ENCODE peak calls at places on chromosomes 16 and 17, in four cellular contexts. G is psoas muscle, J is ascending aorta, V is HEK293T. M is an unnamed sample.

GRCh38 chr17:40320771-40321501 is 12.0 kb downstream of the RARA start:
- DNase-seq in G (peak), J (peak), V (no peak), M (peak)

GRCh38 chr17:81366648-81367047 is 28.6 kb upstream of the BAHCC1 start:
- DNase-seq in G (no peak), J (no peak), V (no peak), M (no peak)

GRCh38 chr17:82795615-82796014 is 43.8 kb downstream of the TBCD start:
- DNase-seq in G (no peak), J (no peak), V (no peak), M (no peak)

GRCh38 chr16:734981-735881 is 5.6 kb downstream of the CIAO3 start:
- DNase-seq in G (no peak), J (no peak), V (no peak), M (no peak)

GRCh38 chr16:72565137-72565536 is 393.2 kb upstream of the PMFBP1 start:
- DNase-seq in G (no peak), J (no peak), V (no peak), M (no peak)

GRCh38 chr16:35735403-35736251 is 2276.2 kb downstream of the TP53TG3F start:
- DNase-seq in G (no peak), J (peak), V (no peak), M (no peak)

GRCh38 chr16:85835956-85836705 is 36.6 kb downstream of the COX4I1 start:
- DNase-seq in G (no peak), J (no peak), V (no peak), M (no peak)

GRCh38 chr16:85447657-85448313 is 165.3 kb upstream of the GSE1 start:
- DNase-seq in G (no peak), J (no peak), V (no peak), M (no peak)

GRCh38 chr16:4648917-4649316 is 24.3 kb downstream of the MGRN1 start:
- DNase-seq in G (no peak), J (no peak), V (no peak), M (no peak)

GRCh38 chr16:70267516-70267915 is 15.8 kb upstream of the EXOSC6 start:
- DNase-seq in G (peak), J (no peak), V (peak), M (no peak)

GRCh38 chr16:3836641-3837040 is 43.9 kb downstream of the CREBBP start:
- DNase-seq in G (no peak), J (no peak), V (no peak), M (no peak)

GRCh38 chr17:77857613-77858012 is 100.9 kb upstream of the TNRC6C start:
- DNase-seq in G (no peak), J (no peak), V (no peak), M (peak)

GRCh38 chr16:88688013-88688778 is 1.9 kb upstream of the SNAI3 start:
- DNase-seq in G (no peak), J (no peak), V (no peak), M (no peak)

GRCh38 chr17:21318439-21318838 is 33.9 kb downstream of the MAP2K3 start:
- DNase-seq in G (peak), J (peak), V (no peak), M (no peak)

GRCh38 chr16:8863594-8864424 is 5.0 kb downstream of the CARHSP1 start:
- DNase-seq in G (peak), J (no peak), V (no peak), M (no peak)

GRCh38 chr16:2494616-2495015 is 19.1 kb upstream of the ATP6V0C start:
- DNase-seq in G (no peak), J (no peak), V (no peak), M (no peak)

GRCh38 chr16:47037396-47037745 is 63.9 kb upstream of the DNAJA2 start:
- DNase-seq in G (no peak), J (no peak), V (peak), M (no peak)

GRCh38 chr17:64196626-64197025 is 66.4 kb downstream of the TEX2 start:
- DNase-seq in G (no peak), J (no peak), V (no peak), M (no peak)

GRCh38 chr16:30112197-30113030 is 923 bp downstream of the GDPD3 start:
- DNase-seq in G (peak), J (peak), V (peak), M (peak)

GRCh38 chr17:67588326-67588725 is 129.4 kb upstream of the NOL11 start:
- DNase-seq in G (no peak), J (peak), V (no peak), M (no peak)

GRCh38 chr16:65667013-65667578 is 545.2 kb upstream of the CDH11 start:
- DNase-seq in G (no peak), J (no peak), V (no peak), M (no peak)

GRCh38 chr16:14309906-14310305 is 238.8 kb downstream of the MRTFB start:
- DNase-seq in G (peak), J (no peak), V (no peak), M (no peak)

GRCh38 chr16:9159839-9160550 is 68.6 kb downstream of the HAPSTR1 start:
- DNase-seq in G (no peak), J (no peak), V (peak), M (no peak)

GRCh38 chr17:6591599-6592158 is 35.3 kb upstream of the PITPNM3 start:
- DNase-seq in G (no peak), J (no peak), V (no peak), M (no peak)

GRCh38 chr17:1471931-1472727 is 16.1 kb upstream of the CRK start:
- DNase-seq in G (no peak), J (no peak), V (no peak), M (no peak)

GRCh38 chr16:80369559-80369958 is 171.2 kb upstream of the DYNLRB2 start:
- DNase-seq in G (no peak), J (no peak), V (peak), M (no peak)

GRCh38 chr17:37360632-37361031 is 15.2 kb upstream of the C17orf78 start:
- DNase-seq in G (no peak), J (no peak), V (no peak), M (no peak)

GRCh38 chr16:69376393-69377059 is 9.3 kb downstream of the TERF2 start:
- DNase-seq in G (no peak), J (no peak), V (no peak), M (no peak)

GRCh38 chr17:74987909-74988711 is 678 bp downstream of the CDR2L start:
- DNase-seq in G (peak), J (peak), V (peak), M (no peak)

M was measured in CD4-positive, alpha-beta T cell.